ENCODE peak calls at places on chromosomes 6 and 20, in four cellular contexts. R is LHCN-M2; Q is AG04450; B is stimulated activated CD4-positive, alpha-beta T cell treated with anti-CD3 and anti-CD28 coated beads, TNF-alpha, amount 100 ng/mL, for 48 hours. V is an unnamed sample.

GRCh38 chr6:111423960-111424846 is 58.8 kb downstream of the REV3L start:
- DNase-seq in R (peak), Q (no peak), B (no peak), V (no peak)

GRCh38 chr6:167474725-167475124 is 149.8 kb downstream of the TTLL2 start:
- DNase-seq in R (no peak), Q (no peak), B (no peak), V (no peak)

GRCh38 chr20:49450281-49450707 is 32.2 kb downstream of the KCNB1 start:
- DNase-seq in Q (no peak), R (no peak), B (no peak), V (peak)

GRCh38 chr6:31480574-31480973 is 17.4 kb upstream of the MICB start:
- DNase-seq in Q (no peak), R (no peak), B (no peak), V (no peak)

GRCh38 chr6:98579089-98579488 is 255.3 kb upstream of the POU3F2 start:
- DNase-seq in Q (no peak), B (no peak), R (peak), V (no peak)

GRCh38 chr20:63055575-63056235 is 48.9 kb upstream of the BHLHE23 start:
- DNase-seq in R (no peak), B (no peak), Q (no peak), V (no peak)

GRCh38 chr6:151620179-151620578 is 126.4 kb downstream of the CCDC170 start:
- DNase-seq in B (no peak), R (no peak), Q (no peak), V (no peak)

GRCh38 chr20:58514321-58515239 is 619 bp downstream of the APCDD1L start:
- DNase-seq in B (no peak), Q (no peak), R (no peak), V (no peak)

GRCh38 chr6:133501675-133502275 is 260.6 kb downstream of the EYA4 start:
- DNase-seq in Q (no peak), R (peak), B (no peak), V (no peak)

V was measured in retinal pigment epithelial cell.